ENCODE peak calls at places on chromosomes 13 and 19, in five cellular contexts. P is ascending aorta, O is K562, Y is Panc1, E is uterus. G is an unnamed sample.

GRCh38 chr19:10329555-10329954 is 3.8 kb downstream of the RAVER1 start:
- DNase-seq in P (no peak), O (no peak), Y (no peak), E (no peak), G (no peak)

GRCh38 chr19:13181747-13182388 is 31.7 kb downstream of the IER2 start:
- DNase-seq in P (no peak), O (no peak), Y (no peak), E (peak; percentile 69), G (no peak)

GRCh38 chr19:58033741-58034475 is at the start of gene ZSCAN1:
- DNase-seq in P (no peak), O (no peak), Y (no peak), E (peak; percentile 67), G (peak; percentile 11)

GRCh38 chr19:11375143-11375948 is 880 bp downstream of the SWSAP1 start:
- DNase-seq in P (no peak), O (no peak), Y (no peak), E (peak; percentile 64), G (peak; percentile 79)

GRCh38 chr19:38036707-38037106 is 129.7 kb downstream of the SIPA1L3 start:
- DNase-seq in P (no peak), O (no peak), Y (no peak), E (no peak), G (no peak)

GRCh38 chr13:22014469-22014868 is 343.6 kb downstream of the FGF9 start:
- DNase-seq in P (no peak), O (no peak), Y (no peak), E (no peak), G (no peak)

GRCh38 chr19:41957838-41958366 is 1.2 kb downstream of the RABAC1 start:
- DNase-seq in P (no peak), O (peak; percentile 87), Y (peak; percentile 41), E (peak; percentile 59), G (peak; percentile 56)

GRCh38 chr19:48713041-48713863 is 6.3 kb downstream of the MAMSTR start:
- DNase-seq in P (no peak), O (peak; percentile 65), Y (no peak), E (no peak), G (no peak)

GRCh38 chr19:13839938-13840750 is 36.8 kb upstream of the NANOS3 start:
- DNase-seq in P (peak; percentile 60), O (no peak), Y (no peak), E (peak; percentile 62), G (peak; percentile 73)

GRCh38 chr13:51245583-51245982 is 23.4 kb downstream of the FAM124A start:
- DNase-seq in P (no peak), O (no peak), Y (no peak), E (no peak), G (no peak)

GRCh38 chr13:67223024-67223423 is 7.1 kb downstream of the PCDH9 start:
- DNase-seq in P (no peak), O (no peak), Y (no peak), E (no peak), G (no peak)

GRCh38 chr13:77979721-77980377 is 61.2 kb upstream of the EDNRB start:
- DNase-seq in P (no peak), O (no peak), Y (no peak), E (no peak), G (no peak)

GRCh38 chr13:24280722-24281121 is 28.7 kb upstream of the C1QTNF9 start:
- DNase-seq in P (no peak), O (no peak), Y (no peak), E (no peak), G (no peak)

GRCh38 chr19:44700547-44700946 is 1.6 kb downstream of the CEACAM16 start:
- DNase-seq in P (no peak), O (no peak), Y (no peak), E (no peak), G (no peak)

GRCh38 chr13:46648166-46648607 is 95.2 kb downstream of the LRCH1 start:
- DNase-seq in P (no peak), O (no peak), Y (no peak), E (no peak), G (no peak)

GRCh38 chr19:10518444-10519361 is 1.5 kb upstream of the S1PR5 start:
- DNase-seq in P (no peak), O (peak; percentile 23), Y (no peak), E (no peak), G (no peak)

GRCh38 chr13:94007072-94007471 is 472.4 kb downstream of the DCT start:
- DNase-seq in P (no peak), O (no peak), Y (no peak), E (no peak), G (no peak)

GRCh38 chr19:42281175-42282035 is 12.4 kb downstream of the CIC start:
- DNase-seq in P (no peak), O (peak; percentile 37), Y (no peak), E (peak; percentile 75), G (no peak)

GRCh38 chr19:34316741-34317241 is 48.2 kb upstream of the GPI start:
- DNase-seq in P (no peak), O (peak; percentile 38), Y (no peak), E (no peak), G (no peak)

DNA sequence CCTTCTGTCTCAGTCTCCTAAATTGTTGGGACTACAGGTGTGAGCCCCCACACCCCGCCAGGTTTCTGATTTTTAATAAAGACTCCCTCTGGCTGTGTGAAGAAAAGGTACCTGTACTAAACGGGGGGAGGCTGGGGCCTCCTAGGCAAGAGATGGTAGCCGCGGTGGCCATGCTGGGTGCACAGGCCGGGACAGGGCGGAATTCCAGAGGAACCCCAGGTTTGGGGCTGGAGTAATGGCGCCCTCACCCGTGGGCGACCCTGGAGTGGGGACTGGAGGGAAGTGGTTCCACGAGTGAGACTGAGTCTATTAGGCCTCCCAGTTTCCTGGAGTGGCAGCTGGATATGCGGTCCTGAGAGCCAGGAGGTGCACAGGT is 1.6 kb upstream of the CBARP start:
- DNase-seq in P (no peak), O (no peak), Y (no peak), E (no peak), G (no peak)
- H3K27ac ChIP-seq in P (peak overlapping the region; percentile 92), O (peak overlapping the region; percentile 92), Y (peak overlapping the region; percentile 65), E (peak overlapping the region; percentile 97), G (peak overlapping the region; percentile 38)

GRCh38 chr13:58397596-58398387 is 766.2 kb downstream of the PCDH17 start:
- DNase-seq in P (no peak), O (no peak), Y (no peak), E (no peak), G (no peak)
- H3K4me1 ChIP-seq in P (no peaks in the 10 kb centered on the region), O (no peaks in the 10 kb centered on the region), Y (no peaks in the 10 kb centered on the region), E (no peaks in the 10 kb centered on the region), G (no peaks in the 10 kb centered on the region)

GRCh38 chr13:27721681-27722080 is 70.6 kb upstream of the GSX1 start:
- DNase-seq in P (no peak), O (no peak), Y (no peak), E (no peak), G (no peak)
- H3K9me3 ChIP-seq in P (no peaks in the 10 kb centered on the region), O (no peaks in the 10 kb centered on the region), Y (no peaks in the 10 kb centered on the region), E (no peaks in the 10 kb centered on the region), G (no peaks in the 10 kb centered on the region)

GRCh38 chr13:72295173-72295572 is 428.2 kb upstream of the DACH1 start:
- DNase-seq in P (no peak), O (no peak), Y (no peak), E (no peak), G (no peak)
- H3K27ac ChIP-seq in P (no peak overlapping the region), O (no peak overlapping the region), Y (no peak overlapping the region), E (no peak overlapping the region), G (no peak overlapping the region)

GRCh38 chr19:18669524-18669817 is 14.0 kb upstream of the CRTC1 start:
- DNase-seq in P (no peak), O (no peak), Y (no peak), E (no peak), G (no peak)

GRCh38 chr19:18671303-18672043 is 12.0 kb upstream of the CRTC1 start:
- DNase-seq in P (no peak), O (no peak), Y (no peak), E (no peak), G (no peak)

GRCh38 chr19:18668744-18669523 is 14.5 kb upstream of the CRTC1 start:
- DNase-seq in P (no peak), O (no peak), Y (no peak), E (no peak), G (no peak)

GRCh38 chr19:18670313-18670712 is 13.2 kb upstream of the CRTC1 start:
- DNase-seq in P (no peak), O (no peak), Y (no peak), E (no peak), G (no peak)

GRCh38 chr19:18669883-18670282 is 13.6 kb upstream of the CRTC1 start:
- DNase-seq in P (no peak), O (no peak), Y (no peak), E (no peak), G (no peak)
- H3K4me1 ChIP-seq in P (peaks cover 5% of the 10 kb centered on the region), O (peaks cover 20% of the 10 kb centered on the region), Y (no peaks in the 10 kb centered on the region), E (no peaks in the 10 kb centered on the region), G (no peaks in the 10 kb centered on the region)